ENCODE peak calls at places on chromosomes 3 and 15, in four cellular contexts. L, D, R and B are unnamed samples. For H3K36me3 and H3K27me3, the result is how much of the 10 kb centered on the place peaks cover.

GRCh38 chr3:153252963-153253362 is 90.9 kb downstream of the RAP2B start:
- DNase-seq in L (no peak), D (no peak), R (no peak), B (no peak)

GRCh38 chr15:90031231-90031791 is 30.2 kb downstream of the ZNF710 start:
- DNase-seq in L (no peak), D (peak), R (peak), B (peak)

GRCh38 chr3:136377499-136377898 is 127.4 kb downstream of the PCCB start:
- DNase-seq in L (no peak), D (no peak), R (no peak), B (no peak)

GRCh38 chr15:70475921-70476320 is 287.4 kb downstream of the UACA start:
- DNase-seq in L (no peak), D (no peak), R (no peak), B (no peak)

GRCh38 chr3:173993299-173993698 is 595.8 kb downstream of the NLGN1 start:
- DNase-seq in L (no peak), D (no peak), R (no peak), B (peak)

GRCh38 chr3:8713901-8714759 is 19.5 kb upstream of the CAV3 start:
- DNase-seq in L (peak), D (no peak), R (peak), B (peak)

GRCh38 chr3:52842424-52842823 is 7.6 kb upstream of the MUSTN1 start:
- DNase-seq in L (no peak), D (peak), R (no peak), B (no peak)

GRCh38 chr15:99197861-99198260 is 51.5 kb downstream of the TTC23 start:
- DNase-seq in L (no peak), D (no peak), R (no peak), B (no peak)

GRCh38 chr3:182389041-182389815 is 404.1 kb upstream of the ATP11B start:
- DNase-seq in L (no peak), D (no peak), R (no peak), B (no peak)

GRCh38 chr15:51738553-51738952 is 1.1 kb upstream of the LYSMD2 start:
- DNase-seq in L (no peak), D (no peak), R (no peak), B (no peak)

GRCh38 chr3:123286308-123287023 is 84.7 kb downstream of the SEC22A start:
- DNase-seq in L (peak), D (peak), R (peak), B (peak)

GRCh38 chr3:109553573-109554371 is 216.4 kb upstream of the DPPA4 start:
- DNase-seq in L (no peak), D (no peak), R (no peak), B (no peak)

GRCh38 chr15:70048196-70048565 is 49.5 kb downstream of the TLE3 start:
- DNase-seq in L (no peak), D (no peak), R (no peak), B (peak)

GRCh38 chr15:48486228-48486627 is 155.0 kb downstream of the DUT start:
- DNase-seq in L (no peak), D (no peak), R (no peak), B (no peak)

GRCh38 chr3:48685603-48686511 is at the start of gene NCKIPSD:
- DNase-seq in L (peak), D (peak), R (peak), B (peak)

GRCh38 chr3:48687220-48687678 is 1.5 kb upstream of the NCKIPSD start:
- DNase-seq in L (no peak), D (no peak), R (peak), B (no peak)

GRCh38 chr3:48688032-48688736 is 2.5 kb upstream of the NCKIPSD start:
- DNase-seq in L (no peak), D (no peak), R (peak), B (no peak)

GRCh38 chr3:48685293-48685602 is 467 bp downstream of the NCKIPSD start:
- DNase-seq in L (no peak), D (no peak), R (no peak), B (no peak)

DNA sequence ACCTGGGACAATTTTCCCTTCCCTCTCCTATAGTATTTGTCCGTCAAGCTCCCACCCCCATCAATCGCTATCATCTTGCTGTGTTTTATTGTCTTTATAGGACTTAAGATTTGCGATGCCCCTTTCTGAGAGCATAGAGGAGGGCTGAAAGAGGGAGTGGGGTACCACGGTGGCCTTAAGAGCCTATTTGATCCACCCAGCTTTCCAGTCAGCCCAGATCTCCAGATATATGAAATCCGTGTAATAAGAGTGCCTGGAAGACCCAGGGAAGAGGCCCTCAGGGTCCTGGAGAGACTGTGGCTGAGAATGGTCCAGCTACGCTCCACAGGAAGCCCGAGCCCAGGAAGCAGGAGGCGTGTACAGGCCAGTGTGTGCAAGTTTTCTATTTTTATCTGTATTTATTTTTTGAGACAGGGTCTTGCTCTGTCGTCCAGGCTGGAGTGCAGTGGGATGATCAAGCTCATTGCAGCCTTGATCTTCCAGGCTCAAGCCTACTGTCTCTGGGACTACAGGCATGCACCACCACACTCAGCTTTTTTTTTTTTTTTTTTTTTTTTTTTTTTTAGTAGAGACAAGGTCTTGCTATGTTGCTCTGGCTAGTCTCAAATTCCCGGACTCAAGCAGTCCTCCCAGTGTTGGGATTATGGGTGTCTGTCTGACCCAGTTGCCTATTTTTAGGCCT is 964 bp upstream of the NCKIPSD start:
- DNase-seq in L (no peak), D (no peak), R (peak), B (peak)
- H3K36me3 ChIP-seq in L (under half), D (under half), R (half or more), B (under half)

GRCh38 chr15:31390029-31390428 is 63.4 kb downstream of the KLF13 start:
- DNase-seq in L (no peak), D (no peak), R (no peak), B (peak)
- H3K27me3 ChIP-seq in L (under half), D (under half), R (under half), B (under half)

DNA sequence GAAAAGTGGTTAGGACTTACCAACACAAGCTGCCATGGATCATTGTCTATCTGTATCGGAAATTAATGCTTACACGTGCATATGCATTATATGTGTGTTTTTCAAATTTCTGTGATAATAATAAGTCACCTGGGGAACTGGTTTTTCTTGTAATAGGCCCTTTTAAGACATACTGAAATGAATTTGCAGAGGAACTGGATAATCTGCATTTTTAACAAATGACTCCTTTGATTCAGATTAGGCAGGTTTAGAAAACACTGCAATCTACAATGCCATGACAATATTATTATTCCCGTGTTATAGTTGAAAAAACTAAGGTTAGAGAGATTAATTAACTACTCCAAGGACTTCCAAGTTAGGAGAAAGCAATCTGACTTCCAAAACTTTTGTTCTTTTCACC is 23.4 kb downstream of the STRIT1 start:
- DNase-seq in L (no peak), D (no peak), R (no peak), B (no peak)
- H3K4me3 ChIP-seq in L (no peak), D (no peak), R (no peak), B (no peak)

GRCh38 chr3:37319784-37320183 is 145.4 kb upstream of the LRRFIP2 start:
- DNase-seq in L (no peak), D (no peak), R (no peak), B (no peak)

GRCh38 chr3:37321260-37321852 is 147.0 kb upstream of the LRRFIP2 start:
- DNase-seq in L (no peak), D (no peak), R (no peak), B (no peak)

GRCh38 chr3:37324752-37325407 is 150.5 kb upstream of the LRRFIP2 start:
- DNase-seq in L (no peak), D (no peak), R (no peak), B (no peak)

GRCh38 chr3:37321863-37322262 is 147.5 kb upstream of the LRRFIP2 start:
- DNase-seq in L (no peak), D (no peak), R (no peak), B (no peak)

DNA sequence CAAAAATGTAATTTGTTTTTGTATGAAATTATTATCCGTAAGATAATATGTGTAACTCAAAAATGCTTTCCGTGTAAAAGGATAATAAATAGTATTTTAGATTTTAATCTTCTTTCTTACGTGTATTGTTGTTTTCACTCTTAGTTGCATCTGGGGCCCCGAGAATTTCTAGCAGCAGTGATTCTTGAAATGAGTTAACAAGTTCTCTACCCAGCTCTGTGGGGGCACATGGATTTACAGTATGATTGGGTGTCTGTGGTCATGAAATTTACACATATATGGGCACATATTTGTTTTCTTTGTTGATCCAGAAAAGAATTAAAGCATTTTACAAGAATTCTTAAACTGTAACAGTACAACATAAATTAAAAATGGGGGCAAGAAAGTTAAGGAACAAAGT is 145.9 kb upstream of the LRRFIP2 start:
- DNase-seq in L (no peak), D (no peak), R (no peak), B (no peak)
- H3K36me3 ChIP-seq in L (under half), D (under half), R (half or more), B (under half)